ENCODE peak calls at places on chromosomes 5 and 9, in ten cellular contexts. F is activated T-helper 2 cell treated with anti-CD3 and anti-CD28 coated beads, Interferon-gamma antibody, Interleukin-2, Interleukin-4, amounts not matched to agents 10 μg/mL and 5 μg/mL and 100 μg/mL, durations not matched to agents 14 hours and 24 hours and 36 hours; G is tibial nerve; V is hippocampal formation; L is KG1; Z is activated CD8-positive, alpha-beta T cell treated with anti-CD3 and anti-CD28 coated beads, Interleukin-2, amount 10 ng/mL, durations not matched to agents 7 days and 5 days; K is psoas muscle; X is iPS-NIHi11; O is ureter; T is stimulated activated naive B cell treated with anti-CD40 and anti-IgM and Interleukin-4, amounts not matched to agents 10 μg/mL and 1 μg/mL and 100 μg/mL, for 72 hours. S is an unnamed sample.

GRCh38 chr5:143972068-143972467 is 160.1 kb downstream of the HMHB1 start:
- DNase-seq in V (no peak), L (no peak), Z (no peak), O (no peak), X (no peak), T (no peak), G (no peak), F (no peak), K (no peak), S (no peak)

GRCh38 chr5:23208959-23209431 is 298.4 kb upstream of the PRDM9 start:
- DNase-seq in G (no peak), F (no peak), O (no peak), L (peak), K (no peak), Z (peak), V (peak), T (peak), X (peak), S (peak)

GRCh38 chr5:162272417-162272816 is 204.8 kb downstream of the GABRG2 start:
- DNase-seq in V (no peak), X (no peak), T (no peak), O (no peak), L (no peak), G (no peak), F (no peak), Z (no peak), K (no peak), S (no peak)

GRCh38 chr5:133485468-133485867 is 126.9 kb downstream of the FSTL4 start:
- DNase-seq in T (no peak), F (no peak), X (no peak), V (no peak), K (no peak), G (no peak), Z (no peak), L (no peak), O (no peak), S (no peak)

GRCh38 chr5:139635606-139636206 is 12.4 kb upstream of the CXXC5 start:
- DNase-seq in O (peak), Z (peak), V (peak), L (no peak), K (peak), T (no peak), X (peak), G (peak), F (no peak), S (no peak)

GRCh38 chr5:157819502-157820125 is 39.3 kb downstream of the CLINT1 start:
- DNase-seq in V (peak), T (no peak), Z (no peak), X (no peak), G (no peak), K (no peak), F (no peak), O (no peak), L (no peak), S (no peak)

GRCh38 chr5:172830876-172831662 is 3.0 kb upstream of the ERGIC1 start:
- DNase-seq in G (no peak), L (no peak), F (no peak), K (no peak), O (no peak), V (no peak), T (no peak), Z (no peak), X (no peak), S (no peak)

GRCh38 chr9:127194881-127195713 is 69.5 kb upstream of the GARNL3 start:
- DNase-seq in O (no peak), V (no peak), L (no peak), X (peak), G (no peak), F (no peak), T (no peak), K (peak), Z (no peak), S (no peak)

GRCh38 chr5:142753114-142753764 is 16.9 kb upstream of the ARHGAP26 start:
- DNase-seq in T (no peak), Z (no peak), K (peak), O (peak), F (no peak), G (peak), L (no peak), V (peak), X (no peak), S (no peak)

GRCh38 chr9:97468658-97469448 is 32.6 kb upstream of the TMOD1 start:
- DNase-seq in Z (peak), V (peak), X (peak), L (peak), F (peak), G (peak), T (peak), K (peak), O (peak), S (peak)

GRCh38 chr5:31347558-31347905 is 154.0 kb downstream of the CDH6 start:
- DNase-seq in G (no peak), O (no peak), V (no peak), K (no peak), L (no peak), Z (no peak), X (no peak), T (no peak), F (no peak), S (no peak)

GRCh38 chr9:137314561-137315560 is 12.8 kb upstream of the NRARP start:
- DNase-seq in X (peak), F (no peak), K (peak), G (no peak), L (no peak), T (no peak), V (no peak), Z (peak), O (no peak), S (no peak)

GRCh38 chr9:15229475-15229874 is 77.5 kb downstream of the TTC39B start:
- DNase-seq in X (no peak), Z (no peak), F (no peak), G (no peak), V (no peak), O (no peak), K (no peak), L (no peak), T (no peak), S (no peak)

GRCh38 chr5:75681125-75681830 is 36.0 kb downstream of the POC5 start:
- DNase-seq in L (peak), V (peak), T (no peak), F (no peak), Z (no peak), K (no peak), X (peak), G (no peak), O (no peak), S (peak)

GRCh38 chr9:95092321-95093072 is 225.0 kb downstream of the FANCC start:
- DNase-seq in G (no peak), K (no peak), L (no peak), Z (no peak), F (no peak), O (no peak), T (no peak), X (peak), V (no peak), S (no peak)

GRCh38 chr5:2496126-2496525 is 255.4 kb downstream of the IRX2 start:
- DNase-seq in X (no peak), G (no peak), K (no peak), L (no peak), Z (no peak), O (no peak), T (no peak), V (no peak), F (no peak), S (no peak)

GRCh38 chr5:175822225-175822624 is 49.2 kb upstream of the CPLX2 start:
- DNase-seq in Z (no peak), K (no peak), F (no peak), G (no peak), O (no peak), T (no peak), L (no peak), V (no peak), X (no peak), S (no peak)

GRCh38 chr9:12695474-12695873 is 2.3 kb downstream of the TYRP1 start:
- DNase-seq in Z (no peak), G (no peak), X (no peak), F (no peak), L (no peak), K (no peak), T (no peak), V (no peak), O (no peak), S (no peak)

GRCh38 chr9:129422032-129422842 is 198.7 kb downstream of the C9orf50 start:
- DNase-seq in O (no peak), V (no peak), F (no peak), Z (no peak), X (no peak), T (no peak), G (no peak), L (no peak), K (no peak), S (no peak)

GRCh38 chr9:136848393-136849037 is 694 bp upstream of the PHPT1 start:
- DNase-seq in T (no peak), F (peak), O (no peak), L (no peak), X (peak), K (no peak), G (no peak), Z (peak), V (peak), S (peak)

GRCh38 chr5:172482156-172483020 is 28.1 kb upstream of the SH3PXD2B start:
- DNase-seq in K (no peak), F (no peak), X (no peak), L (no peak), G (no peak), T (no peak), O (no peak), V (no peak), Z (no peak), S (no peak)

GRCh38 chr9:14910178-14910805 is at the start of gene FREM1:
- DNase-seq in G (no peak), K (peak), L (no peak), X (peak), Z (no peak), T (no peak), O (peak), V (no peak), F (no peak), S (peak)

GRCh38 chr5:173866249-173867172 is 21.6 kb upstream of the CPEB4 start:
- DNase-seq in G (no peak), K (peak), X (peak), Z (no peak), T (no peak), V (peak), L (no peak), F (no peak), O (no peak), S (no peak)

GRCh38 chr9:133575673-133576590 is 33.3 kb downstream of the FAM163B start:
- DNase-seq in Z (no peak), K (no peak), V (no peak), O (no peak), T (no peak), X (no peak), L (no peak), G (no peak), F (no peak), S (no peak)

GRCh38 chr5:176714067-176714466 is 66.8 kb downstream of the TSPAN17 start:
- DNase-seq in G (no peak), V (no peak), K (no peak), X (no peak), L (no peak), Z (no peak), O (no peak), F (no peak), T (no peak), S (no peak)

S was measured in HEK293T.